ENCODE peak calls at places on chromosome 2, in four cellular contexts. L, K, C and I are unnamed samples.

GRCh38 chr2:147623328-147623727 is 221.5 kb upstream of the ACVR2A start:
- DNase-seq in K (no peak), C (no peak), L (no peak), I (no peak)

GRCh38 chr2:141468746-141469145 is 662.1 kb downstream of the LRP1B start:
- DNase-seq in C (no peak), L (no peak), K (no peak), I (no peak)

GRCh38 chr2:169761251-169761969 is 27.8 kb downstream of the KLHL23 start:
- DNase-seq in L (no peak), K (peak; percentile 98), C (no peak), I (peak; percentile 32)

GRCh38 chr2:27729198-27729597 is 42.3 kb upstream of the MRPL33 start:
- DNase-seq in C (no peak), K (no peak), L (no peak), I (no peak)

GRCh38 chr2:211170843-211171242 is 614.4 kb downstream of the CPS1 start:
- DNase-seq in L (no peak), K (no peak), C (no peak), I (no peak)

GRCh38 chr2:31347319-31347718 is 67.2 kb downstream of the XDH start:
- DNase-seq in C (no peak), K (no peak), L (no peak), I (no peak)

GRCh38 chr2:18834341-18834740 is 245.0 kb upstream of the NT5C1B start:
- DNase-seq in C (no peak), K (no peak), L (no peak), I (no peak)

GRCh38 chr2:65231121-65231520 is 3.5 kb downstream of the ACTR2 start:
- DNase-seq in L (no peak), C (no peak), K (no peak), I (no peak)

GRCh38 chr2:95287806-95288205 is 9.3 kb upstream of the KCNIP3 start:
- DNase-seq in K (no peak), C (no peak), L (no peak), I (no peak)

GRCh38 chr2:113240915-113241911 is 37.5 kb downstream of the PAX8 start:
- DNase-seq in C (peak; percentile 51), K (peak; percentile 90), L (peak; percentile 99), I (no peak)

GRCh38 chr2:134445981-134446380 is 192.1 kb downstream of the MGAT5 start:
- DNase-seq in L (no peak), K (no peak), C (no peak), I (no peak)

GRCh38 chr2:238554468-238555184 is 127.9 kb downstream of the ASB1 start:
- DNase-seq in K (no peak), C (no peak), L (no peak), I (no peak)

GRCh38 chr2:232979871-232980461 is 33.1 kb downstream of the NGEF start:
- DNase-seq in L (peak; percentile 79), C (no peak), K (peak; percentile 27), I (no peak)

GRCh38 chr2:10980886-10981425 is 69.2 kb downstream of the KCNF1 start:
- DNase-seq in L (no peak), C (no peak), K (no peak), I (no peak)

GRCh38 chr2:153101187-153101586 is 377.4 kb downstream of the RPRM start:
- DNase-seq in C (no peak), K (peak; percentile 23), L (no peak), I (no peak)

GRCh38 chr2:20080839-20081348 is 29.5 kb upstream of the LAPTM4A start:
- DNase-seq in K (peak; percentile 68), C (no peak), L (no peak), I (no peak)

GRCh38 chr2:48146552-48146951 is 240.3 kb upstream of the FBXO11 start:
- DNase-seq in C (no peak), K (no peak), L (no peak), I (no peak)

GRCh38 chr2:190763901-190764514 is 115.1 kb downstream of the NAB1 start:
- DNase-seq in K (no peak), L (no peak), C (peak; percentile 21), I (no peak)

GRCh38 chr2:8617590-8617989 is 64.3 kb upstream of the ID2 start:
- DNase-seq in C (no peak), L (no peak), K (no peak), I (no peak)

GRCh38 chr2:159706385-159706980 is 5.8 kb upstream of the MARCHF7 start:
- DNase-seq in C (no peak), L (no peak), K (no peak), I (no peak)

GRCh38 chr2:145961846-145962245 is 1441.9 kb upstream of the ZEB2 start:
- DNase-seq in K (no peak), C (no peak), L (no peak), I (no peak)

GRCh38 chr2:47534179-47534919 is 131.4 kb downstream of the MSH2 start:
- DNase-seq in K (no peak), C (peak; percentile 73), L (no peak), I (no peak)

GRCh38 chr2:150023044-150023443 is 435.5 kb upstream of the MMADHC start:
- DNase-seq in C (no peak), L (no peak), K (no peak), I (no peak)

GRCh38 chr2:200354823-200355751 is 48.6 kb downstream of the SPATS2L start:
- DNase-seq in C (no peak), L (no peak), K (no peak), I (no peak)

GRCh38 chr2:133953524-133953923 is 300.3 kb upstream of the MGAT5 start:
- DNase-seq in L (no peak), C (no peak), K (no peak), I (peak; percentile 51)

GRCh38 chr2:238486123-238486848 is 59.6 kb downstream of the ASB1 start:
- DNase-seq in L (no peak), K (no peak), C (no peak), I (no peak)

DNA sequence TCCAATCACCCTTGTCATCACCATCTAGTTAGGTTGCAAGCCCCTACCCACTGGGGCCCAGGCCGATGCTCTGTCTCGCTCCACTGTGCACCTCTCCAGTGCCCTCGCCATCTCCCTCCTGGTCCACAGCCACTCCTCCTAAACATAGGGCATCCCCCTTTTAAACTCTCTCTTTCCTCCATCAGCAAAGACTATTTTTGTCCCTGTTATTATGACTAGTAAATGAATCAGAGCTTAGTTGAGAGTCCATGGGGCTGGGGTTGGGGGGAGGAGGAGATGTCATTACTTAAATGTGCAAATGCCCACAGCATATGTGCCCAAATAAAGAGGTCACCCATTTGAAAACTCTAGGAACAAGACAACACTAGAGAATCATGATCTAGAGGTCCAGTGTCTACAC is 167.4 kb downstream of the TRABD2A start:
- DNase-seq in K (no peak), C (no peak), L (no peak), I (no peak)
- TF ChIP-seq KDM1A in K (no peak), C (no peak), L (no peak), I (no peak)

GRCh38 chr2:25286025-25286400 is 55.7 kb downstream of the DNMT3A start:
- DNase-seq in L (no peak), C (no peak), K (no peak), I (no peak)
- TF ChIP-seq CHD4 in L (no peak), C (no peak), K (no peak), I (no peak)

DNA sequence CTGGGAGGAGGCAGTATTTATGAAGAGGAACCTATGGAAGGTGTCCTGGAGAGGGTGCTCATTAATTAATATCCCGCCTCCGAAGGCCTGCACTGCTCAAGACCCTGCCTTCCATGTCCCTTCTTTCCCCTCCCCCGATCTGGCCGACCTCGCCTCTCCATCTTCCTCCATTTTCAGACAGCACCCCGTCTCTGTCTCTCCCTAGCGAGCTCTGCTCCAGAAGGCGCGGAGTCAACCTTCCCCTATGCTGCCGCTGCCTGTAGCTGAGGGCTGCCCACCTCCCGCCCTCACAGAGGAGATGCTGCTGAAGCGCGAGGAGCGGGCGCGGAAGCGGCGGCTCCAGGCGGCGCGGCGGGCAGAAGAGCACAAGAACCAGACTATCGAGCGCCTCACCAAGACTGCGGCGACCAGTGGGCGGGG is 1.1 kb upstream of the WBP1 start:
- DNase-seq in L (no peak), K (no peak), C (no peak), I (no peak)
- TF ChIP-seq KDM1A in L (no peak), K (no peak), C (no peak), I (no peak)

GRCh38 chr2:43831438-43832294 is 7.0 kb downstream of the ABCG5 start:
- DNase-seq in L (no peak), C (peak; percentile 20), K (no peak), I (no peak)

GRCh38 chr2:43826305-43827250 is 12.1 kb downstream of the ABCG5 start:
- DNase-seq in K (no peak), C (no peak), L (no peak), I (no peak)

GRCh38 chr2:43837033-43837432 is 1.6 kb downstream of the ABCG5 start:
- DNase-seq in L (no peak), K (no peak), C (no peak), I (no peak)

GRCh38 chr2:43837831-43838559 is 644 bp downstream of the ABCG5 start:
- DNase-seq in K (no peak), C (no peak), L (no peak), I (no peak)

DNA sequence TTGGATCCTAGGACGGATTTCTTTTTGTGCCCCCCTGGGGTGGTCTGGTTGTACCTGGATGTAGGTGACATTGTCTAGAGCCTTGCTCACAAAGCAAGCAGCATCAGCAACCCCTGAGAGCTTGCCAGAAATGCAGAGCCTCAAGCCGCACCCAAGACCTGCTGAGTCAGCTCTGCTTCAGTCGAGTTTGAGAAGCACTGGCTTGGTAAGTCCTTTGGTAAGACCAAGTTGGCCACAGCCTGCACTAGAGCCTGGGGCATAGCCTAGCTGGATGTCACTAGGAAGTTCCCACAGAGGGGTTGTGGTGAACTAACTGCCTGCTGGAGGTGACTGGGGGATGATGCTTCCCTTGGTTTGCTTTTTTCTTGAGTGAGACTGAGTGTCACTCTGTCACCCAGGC is 6.2 kb downstream of the ABCG5 start:
- DNase-seq in K (no peak), C (no peak), L (no peak), I (no peak)
- TF ChIP-seq CHD4 in K (no peak), C (no peak), L (no peak), I (no peak)

GRCh38 chr2:206443735-206444527 is 599 bp downstream of the ADAM23 start:
- DNase-seq in L (peak; percentile 46), K (no peak), C (no peak), I (no peak)
- TF ChIP-seq KDM1A in L (no peak), K (no peak), C (no peak), I (no peak)